ENCODE peak calls at places on chromosomes 12 and 14, in four cellular contexts. C is osteoblast, Z is right lobe of liver, T is foreskin fibroblast. E is an unnamed sample.

GRCh38 chr14:64695071-64695470 is 9.2 kb upstream of the PLEKHG3 start:
- DNase-seq in T (no peak), Z (no peak), C (no peak), E (peak)

GRCh38 chr14:37592288-37593274 is 2.5 kb downstream of the FOXA1 start:
- DNase-seq in Z (no peak), T (no peak), C (peak), E (no peak)

GRCh38 chr12:96501139-96501741 is 11.9 kb downstream of the CFAP54 start:
- DNase-seq in Z (no peak), C (no peak), T (peak), E (peak)

GRCh38 chr12:118633071-118633470 is 256.7 kb downstream of the SUDS3 start:
- DNase-seq in T (no peak), C (no peak), Z (no peak), E (no peak)

GRCh38 chr14:104872469-104873341 is 7.6 kb downstream of the CEP170B start:
- DNase-seq in C (peak), Z (peak), T (peak), E (peak)

GRCh38 chr14:94685166-94685581 is 73.0 kb downstream of the SERPINA3 start:
- DNase-seq in T (no peak), C (peak), Z (no peak), E (no peak)

GRCh38 chr14:102633906-102634595 is 41.6 kb downstream of the RCOR1 start:
- DNase-seq in T (no peak), Z (no peak), C (no peak), E (no peak)

GRCh38 chr12:115362319-115362976 is 678.5 kb upstream of the TBX3 start:
- DNase-seq in Z (no peak), T (peak), C (no peak), E (no peak)

GRCh38 chr12:17478908-17479673 is 610.9 kb downstream of the RERGL start:
- DNase-seq in Z (no peak), C (no peak), T (no peak), E (no peak)

GRCh38 chr12:87365423-87365822 is 663.8 kb downstream of the C12orf50 start:
- DNase-seq in C (no peak), T (no peak), Z (no peak), E (no peak)

GRCh38 chr12:3489057-3489456 is 1.9 kb upstream of the PRMT8 start:
- DNase-seq in C (peak), Z (no peak), T (peak), E (no peak)

GRCh38 chr14:68089146-68089715 is 269.7 kb downstream of the RAD51B start:
- DNase-seq in T (peak), Z (no peak), C (no peak), E (peak)

GRCh38 chr14:69615471-69616407 is 4.3 kb downstream of the SUSD6 start:
- DNase-seq in Z (peak), C (peak), T (peak), E (peak)

GRCh38 chr12:46386877-46387629 is 14.5 kb upstream of the SLC38A2 start:
- DNase-seq in T (peak), C (no peak), Z (no peak), E (peak)

GRCh38 chr14:76250345-76250744 is 98.6 kb downstream of the GPATCH2L start:
- DNase-seq in Z (no peak), T (no peak), C (no peak), E (no peak)

GRCh38 chr12:57214398-57214781 is 2.2 kb upstream of the NXPH4 start:
- DNase-seq in C (no peak), T (peak), Z (no peak), E (peak)

GRCh38 chr12:109735051-109735521 is 21.5 kb downstream of the FAM222A start:
- DNase-seq in Z (peak), C (peak), T (no peak), E (no peak)

GRCh38 chr12:90953956-90954421 is 987 bp downstream of the CCER1 start:
- DNase-seq in Z (no peak), T (no peak), C (peak), E (no peak)

GRCh38 chr12:6827437-6827894 is 741 bp upstream of the P3H3 start:
- DNase-seq in T (peak), Z (no peak), C (peak), E (peak)

GRCh38 chr12:6554990-6555691 is 701 bp downstream of the IFFO1 start:
- DNase-seq in T (peak), Z (no peak), C (peak), E (no peak)

GRCh38 chr14:105147701-105148603 is 20.6 kb downstream of the JAG2 start:
- DNase-seq in C (peak), Z (no peak), T (no peak), E (no peak)

GRCh38 chr12:65741662-65742480 is 82.4 kb upstream of the HMGA2 start:
- DNase-seq in C (peak), Z (no peak), T (peak), E (peak)

GRCh38 chr14:65351493-65352224 is 60.9 kb upstream of the FUT8 start:
- DNase-seq in C (no peak), T (no peak), Z (no peak), E (no peak)

GRCh38 chr14:103257211-103257962 is 76.7 kb upstream of the EIF5 start:
- DNase-seq in Z (peak), T (peak), C (no peak), E (peak)

GRCh38 chr14:69316449-69317391 is 56.8 kb downstream of the GALNT16 start:
- DNase-seq in C (peak), T (peak), Z (peak), E (peak)

GRCh38 chr12:62622177-62622576 is 155.6 kb downstream of the MON2 start:
- DNase-seq in C (no peak), T (no peak), Z (no peak), E (no peak)

GRCh38 chr12:114269153-114269552 is 136.8 kb downstream of the TBX5 start:
- DNase-seq in C (no peak), T (no peak), Z (no peak), E (no peak)

GRCh38 chr14:97462081-97462480 is 664.9 kb downstream of the VRK1 start:
- DNase-seq in C (no peak), T (no peak), Z (no peak), E (no peak)

GRCh38 chr12:42144174-42144423 is 575 bp downstream of the GXYLT1 start:
- DNase-seq in C (no peak), T (no peak), Z (no peak), E (no peak)

GRCh38 chr12:39632670-39633069 is 13.1 kb upstream of the ABCD2 start:
- DNase-seq in C (no peak), T (peak), Z (no peak), E (no peak)
- TF ChIP-seq CTCF in C (no peak), T (no peak), Z (no peak), E (no peak)

DNA sequence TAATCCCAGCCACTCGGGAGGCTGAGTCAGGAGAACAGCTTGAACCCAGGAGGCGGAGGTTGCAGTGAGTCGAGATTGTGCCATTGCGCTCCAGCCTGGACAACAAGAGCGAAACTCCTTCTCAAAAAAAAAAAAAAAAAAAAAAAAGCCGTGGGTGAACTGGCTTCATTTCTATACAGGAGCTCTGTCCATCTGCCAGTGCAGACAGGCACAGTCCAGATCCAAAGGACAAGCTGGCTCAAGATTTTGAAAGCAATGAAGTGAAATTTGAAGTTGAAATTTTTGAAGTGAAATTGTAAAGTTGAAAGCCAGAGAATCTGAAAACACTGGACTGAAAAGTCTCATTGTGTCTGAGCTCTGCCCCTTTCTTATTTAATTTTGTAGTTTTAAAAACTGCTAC is 134.7 kb downstream of the CALM1 start:
- DNase-seq in T (no peak), Z (no peak), C (peak), E (no peak)
- H3K4me3 ChIP-seq in T (no peak), Z (no peak), C (no peak), E (no peak)

DNA sequence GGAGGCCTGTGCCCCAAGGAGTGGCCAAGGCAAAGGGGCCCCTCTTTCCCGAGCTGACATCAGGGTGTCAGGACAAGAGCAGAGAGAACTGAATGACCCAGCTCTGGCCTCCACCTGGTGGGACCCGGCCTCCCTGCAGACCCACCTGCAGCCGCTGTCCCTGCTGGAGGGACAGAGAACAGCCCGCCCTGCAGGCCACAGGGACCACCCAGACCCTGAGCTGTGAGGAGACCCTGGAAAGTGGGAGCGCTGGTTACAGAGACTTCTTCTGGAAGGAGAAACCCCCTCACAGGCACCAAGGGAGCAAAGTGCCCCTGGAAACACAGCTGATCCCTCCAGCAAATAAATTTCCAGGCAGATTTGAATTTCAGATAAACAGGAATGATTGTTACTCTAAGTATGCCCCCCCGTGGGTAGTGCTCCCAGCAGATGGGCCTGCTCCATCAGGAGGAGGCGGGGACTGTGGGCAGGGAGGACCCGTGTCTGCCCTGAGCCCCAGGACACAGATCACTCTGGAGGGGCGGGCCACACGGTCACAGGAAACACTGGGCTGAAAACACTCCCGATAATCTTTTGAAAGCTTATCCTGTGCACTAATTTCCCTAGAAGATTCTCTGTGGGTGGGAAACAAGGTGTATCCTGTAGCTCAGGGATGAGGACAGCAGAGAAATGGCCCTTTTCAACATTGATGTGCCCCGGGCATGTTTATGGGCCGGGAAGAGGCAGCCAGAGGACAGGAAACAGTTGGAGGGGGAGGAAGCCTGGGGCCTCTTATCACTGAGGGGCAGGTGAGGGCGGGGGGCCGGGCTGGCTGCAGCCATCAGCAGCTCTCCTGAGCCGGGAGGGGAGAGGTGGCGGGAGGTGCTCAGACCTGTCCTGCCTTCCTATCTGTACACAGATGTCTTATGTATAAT is 276.0 kb downstream of the ADGRD1 start:
- DNase-seq in T (no peak), Z (peak), C (no peak), E (no peak)
- TF ChIP-seq CTCF in T (no peak), Z (no peak), C (no peak), E (no peak)

DNA sequence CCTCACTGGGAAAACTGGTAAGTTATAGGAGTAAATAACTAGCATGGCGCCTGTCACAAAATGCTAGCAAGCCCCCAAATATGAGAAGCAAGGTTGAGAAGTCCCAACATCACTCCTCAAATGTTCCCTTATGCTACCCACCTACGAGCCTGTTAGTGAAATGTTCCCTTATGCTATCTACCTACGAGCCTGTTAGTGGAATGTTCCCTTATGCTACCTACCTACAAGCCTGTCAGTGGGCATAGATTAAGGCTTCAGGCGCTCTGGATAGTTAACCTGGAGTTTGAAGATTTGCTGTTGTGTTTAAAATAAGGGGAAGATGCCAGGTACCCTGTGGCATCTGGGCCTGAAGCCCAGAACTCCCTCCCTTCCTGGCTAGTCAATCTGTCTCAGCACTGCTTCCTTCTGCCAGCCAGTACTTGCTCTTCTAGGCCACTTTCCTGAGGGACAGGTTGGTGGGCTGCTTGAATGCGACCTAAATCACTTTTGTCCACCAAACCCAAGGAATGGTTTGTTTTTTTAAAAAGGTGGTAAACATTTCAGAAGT is 67.1 kb upstream of the SINHCAF start:
- DNase-seq in Z (no peak), C (no peak), T (no peak), E (no peak)
- H3K4me3 ChIP-seq in Z (no peak), C (no peak), T (no peak), E (no peak)

GRCh38 chr12:53327435-53328042 is 6.1 kb upstream of the AAAS start:
- DNase-seq in T (peak), C (peak), Z (no peak), E (peak)
- TF ChIP-seq CTCF in T (peak), C (peak), Z (peak), E (peak)

GRCh38 chr12:48956279-48957140 is 777 bp downstream of the ARF3 start:
- DNase-seq in C (peak), T (peak), Z (no peak), E (peak)

GRCh38 chr12:48957141-48958048 is at the start of gene ARF3:
- DNase-seq in C (peak), Z (peak), T (peak), E (peak)

GRCh38 chr12:48954061-48954460 is 3.2 kb downstream of the ARF3 start:
- DNase-seq in Z (no peak), C (no peak), T (no peak), E (no peak)

GRCh38 chr12:48952691-48953090 is 4.6 kb downstream of the ARF3 start:
- DNase-seq in T (no peak), C (no peak), Z (no peak), E (no peak)

GRCh38 chr12:48954781-48955501 is 2.3 kb downstream of the ARF3 start:
- DNase-seq in Z (no peak), C (peak), T (no peak), E (no peak)
- H3K4me3 ChIP-seq in Z (no peak), C (no peak), T (no peak), E (no peak)

E was measured in fibroblast of villous mesenchyme.